ENCODE peak calls at places on chromosomes 12 and 14, in five cellular contexts. M, H, F, B and J are unnamed samples.

GRCh38 chr12:84077692-84078091 is 834.9 kb downstream of the SLC6A15 start:
- DNase-seq in M (no peak), H (no peak), F (no peak), B (no peak), J (no peak)

GRCh38 chr14:93818857-93819256 is 30.6 kb upstream of the PRIMA1 start:
- DNase-seq in M (no peak), H (no peak), F (no peak), B (no peak), J (no peak)

GRCh38 chr14:98182385-98183055 is 1089.5 kb downstream of the BCL11B start:
- DNase-seq in M (no peak), H (no peak), F (no peak), B (no peak), J (no peak)

GRCh38 chr14:70121521-70121920 is 67.2 kb downstream of the SLC8A3 start:
- DNase-seq in M (peak; percentile 51), H (no peak), F (peak; percentile 54), B (peak; percentile 69), J (no peak)

GRCh38 chr12:1634590-1635191 is 5.7 kb downstream of the WNT5B start:
- DNase-seq in M (no peak), H (peak; percentile 65), F (peak; percentile 88), B (peak; percentile 89), J (peak; percentile 86)

GRCh38 chr14:62645649-62646048 is 399.6 kb downstream of the KCNH5 start:
- DNase-seq in M (no peak), H (peak; percentile 65), F (no peak), B (no peak), J (no peak)

GRCh38 chr14:69637503-69638030 is 26.2 kb downstream of the SUSD6 start:
- DNase-seq in M (no peak), H (peak; percentile 42), F (no peak), B (no peak), J (no peak)

GRCh38 chr12:1800646-1801284 is 19.6 kb upstream of the LRTM2 start:
- DNase-seq in M (peak; percentile 45), H (peak; percentile 60), F (peak; percentile 68), B (peak; percentile 73), J (no peak)

GRCh38 chr12:67630373-67631088 is 18.0 kb upstream of the DYRK2 start:
- DNase-seq in M (no peak), H (peak; percentile 33), F (no peak), B (peak; percentile 81), J (no peak)

GRCh38 chr12:14955876-14956811 is 5.3 kb downstream of the ARHGDIB start:
- DNase-seq in M (no peak), H (no peak), F (no peak), B (no peak), J (no peak)

GRCh38 chr14:50542941-50543418 is 10.6 kb upstream of the MAP4K5 start:
- DNase-seq in M (peak; percentile 30), H (peak; percentile 51), F (no peak), B (no peak), J (peak; percentile 86)

GRCh38 chr14:100842799-100843198 is 16.9 kb downstream of the MEG3 start:
- DNase-seq in M (no peak), H (peak; percentile 98), F (no peak), B (no peak), J (no peak)

GRCh38 chr12:6929806-6930452 is 2.2 kb downstream of the ATN1 start:
- DNase-seq in M (no peak), H (no peak), F (no peak), B (no peak), J (no peak)

GRCh38 chr12:6928703-6929407 is 1.1 kb downstream of the ATN1 start:
- DNase-seq in M (no peak), H (no peak), F (no peak), B (no peak), J (no peak)

GRCh38 chr12:6925543-6926279 is 2.0 kb upstream of the ATN1 start:
- DNase-seq in M (peak; percentile 70), H (peak; percentile 92), F (peak; percentile 84), B (peak; percentile 90), J (peak; percentile 49)

GRCh38 chr12:6927379-6927991 is at the start of gene ATN1:
- DNase-seq in M (peak; percentile 63), H (peak; percentile 83), F (peak; percentile 83), B (peak; percentile 88), J (peak; percentile 64)

DNA sequence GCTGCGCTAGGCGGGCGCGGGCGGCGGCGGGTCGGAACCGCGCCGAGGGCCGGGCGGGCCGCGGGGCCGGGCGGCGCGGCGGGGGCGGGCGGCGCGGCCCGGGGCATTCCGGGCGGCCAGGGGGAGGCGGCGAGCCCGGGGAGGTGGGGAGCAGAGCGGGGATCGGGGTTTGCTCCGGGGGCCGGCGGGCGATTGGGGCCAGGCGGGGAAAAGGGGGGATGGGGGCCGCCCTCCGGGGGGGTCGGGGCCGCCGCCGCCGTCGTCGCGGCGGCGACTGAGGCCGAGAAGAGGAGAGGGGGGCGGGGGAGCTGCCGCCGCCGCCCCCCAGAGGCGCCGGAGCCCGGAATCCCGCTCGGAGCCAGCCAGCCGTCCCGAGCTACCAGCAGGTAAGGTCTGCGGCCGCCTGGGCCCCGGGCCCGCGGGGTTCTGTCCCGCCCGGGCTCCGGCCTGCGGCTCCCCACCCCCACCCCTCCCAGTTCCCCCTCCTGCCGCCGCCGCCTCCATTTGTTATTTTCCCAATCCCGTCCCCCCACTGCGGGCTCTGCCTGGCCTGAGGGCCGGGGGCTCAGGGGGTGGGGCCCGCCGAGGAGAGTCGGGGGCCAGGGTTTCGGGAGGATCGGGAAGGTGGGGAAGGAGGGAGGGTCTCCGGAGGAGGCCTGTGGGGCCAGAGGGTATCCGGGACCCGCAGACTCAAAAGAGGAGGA is 392 bp downstream of the ATN1 start:
- DNase-seq in M (no peak), H (no peak), F (no peak), B (no peak), J (no peak)
- H3K4me1 ChIP-seq in M (peaks cover 43% of the 10 kb centered on the region), H (peaks cover 34% of the 10 kb centered on the region), F (peaks cover 13% of the 10 kb centered on the region), B (peaks cover 3% of the 10 kb centered on the region), J (peaks cover 34% of the 10 kb centered on the region)

DNA sequence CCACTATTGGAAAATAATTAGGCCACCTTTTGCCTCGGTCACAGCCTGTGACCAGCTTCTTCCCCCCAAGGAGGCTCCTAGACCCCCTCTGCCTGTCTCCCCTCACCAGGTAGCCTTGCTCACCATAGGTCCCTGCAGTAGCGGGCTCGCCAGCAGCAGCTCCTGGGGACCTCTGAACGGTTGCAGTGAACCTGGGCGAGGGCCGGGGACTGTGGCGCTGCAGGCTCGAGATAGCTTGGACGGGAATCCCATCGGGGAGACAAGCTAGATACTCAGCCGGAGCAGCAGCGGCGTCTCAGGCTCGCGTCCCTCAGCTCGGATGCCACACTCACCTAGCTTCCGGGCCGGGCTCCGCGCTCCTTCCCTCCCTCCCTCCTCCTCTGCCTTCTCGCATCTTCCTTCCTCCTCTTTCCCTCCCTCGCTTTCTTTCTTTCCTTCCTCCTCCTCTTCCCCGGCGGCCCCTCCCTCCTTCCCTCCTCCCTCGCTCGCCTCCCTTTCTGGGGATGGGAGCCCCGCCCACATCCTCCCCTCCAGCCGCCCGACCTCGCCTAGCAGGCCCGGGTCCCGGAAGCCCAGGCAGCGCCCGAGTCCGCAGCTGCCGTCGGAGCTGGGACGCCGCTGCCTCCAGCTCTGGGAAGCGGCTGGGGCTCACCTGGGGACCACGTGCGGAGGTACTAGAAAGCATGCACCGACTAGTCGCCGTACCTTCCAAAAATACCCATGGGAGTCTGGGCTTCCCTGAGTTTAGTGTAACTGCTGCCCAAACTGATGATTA is at the start of gene BMP4:
- DNase-seq in M (no peak), H (peak; percentile 85), F (peak; percentile 92), B (peak; percentile 95), J (no peak)
- H2BK120ac ChIP-seq in M (no peak within 1 kb of the TSS), H (peak within 1 kb of the TSS; percentile 78), F (no peak within 1 kb of the TSS), B (no peak within 1 kb of the TSS), J (no peak within 1 kb of the TSS)

GRCh38 chr12:121958521-121959240 is 40.3 kb downstream of the CFAP251 start:
- DNase-seq in M (no peak), H (peak; percentile 87), F (no peak), B (no peak), J (no peak)

GRCh38 chr12:121963341-121964018 is 45.1 kb downstream of the CFAP251 start:
- DNase-seq in M (no peak), H (no peak), F (no peak), B (no peak), J (no peak)

GRCh38 chr12:121957831-121958515 is 39.6 kb downstream of the CFAP251 start:
- DNase-seq in M (no peak), H (no peak), F (no peak), B (no peak), J (no peak)

GRCh38 chr12:121960541-121960940 is 42.1 kb downstream of the CFAP251 start:
- DNase-seq in M (no peak), H (no peak), F (no peak), B (no peak), J (peak; percentile 82)

DNA sequence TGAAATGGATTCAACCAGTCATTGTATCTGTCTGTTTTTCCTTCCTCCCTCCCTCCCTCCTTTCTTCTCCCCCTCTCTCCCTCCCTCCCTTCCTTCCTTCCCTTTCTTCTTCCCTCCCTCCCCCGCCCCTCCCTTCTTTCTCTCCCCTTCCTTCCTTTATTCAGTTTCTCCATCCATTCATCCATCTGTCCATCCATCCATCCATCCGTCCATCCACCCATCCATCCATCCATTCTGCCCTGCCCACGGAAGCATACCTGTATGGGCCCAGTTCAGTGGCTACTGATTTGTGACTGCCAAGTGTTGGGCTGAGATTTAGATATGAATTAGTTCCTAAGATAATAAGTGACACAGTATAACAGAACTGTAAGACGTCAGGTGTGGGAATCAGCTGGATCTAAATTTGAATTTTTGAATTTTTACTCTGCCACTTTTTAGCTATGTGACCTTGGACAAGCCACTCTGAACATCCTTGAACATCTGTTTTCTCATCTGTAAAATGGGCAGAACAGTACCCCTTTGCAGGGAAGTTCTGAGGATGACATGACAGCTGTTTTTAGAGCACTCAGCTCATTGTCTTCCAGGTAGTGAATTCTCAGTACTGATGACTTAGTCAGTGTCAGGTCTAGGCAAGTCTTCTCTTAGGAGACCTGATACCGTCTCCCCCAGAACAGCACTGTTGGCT is 42.9 kb downstream of the CFAP251 start:
- DNase-seq in M (no peak), H (no peak), F (no peak), B (no peak), J (no peak)
- H2BK12ac ChIP-seq in M (no peak overlapping the region), H (no peak overlapping the region), F (no peak overlapping the region), B (no peak overlapping the region), J (no peak overlapping the region)

GRCh38 chr14:105169776-105170655 is 1.4 kb upstream of the JAG2 start:
- DNase-seq in M (no peak), H (no peak), F (no peak), B (no peak), J (no peak)

GRCh38 chr14:105167303-105168092 is 1.1 kb downstream of the JAG2 start:
- DNase-seq in M (no peak), H (no peak), F (no peak), B (peak; percentile 50), J (peak; percentile 34)

GRCh38 chr14:105168979-105169507 is 467 bp upstream of the JAG2 start:
- DNase-seq in M (peak; percentile 57), H (peak; percentile 9), F (peak; percentile 88), B (peak; percentile 77), J (peak; percentile 24)

GRCh38 chr14:105168093-105168420 is 519 bp downstream of the JAG2 start:
- DNase-seq in M (no peak), H (no peak), F (no peak), B (no peak), J (no peak)

GRCh38 chr14:105168496-105168978 is at the start of gene JAG2:
- DNase-seq in M (peak; percentile 27), H (no peak), F (no peak), B (peak; percentile 73), J (no peak)
- H3K4me1 ChIP-seq in M (peaks cover 16% of the 10 kb centered on the region), H (peaks cover 29% of the 10 kb centered on the region), F (no peaks in the 10 kb centered on the region), B (no peaks in the 10 kb centered on the region), J (peaks cover 7% of the 10 kb centered on the region)